ENCODE peak calls at places on chromosomes 16 and 17, in five cellular contexts. D, P, F, H and L are unnamed samples.

GRCh38 chr17:48546924-48547838 is 2.3 kb upstream of the HOXB2 start:
- DNase-seq in D (no peak), P (peak), F (no peak), H (no peak), L (no peak)

GRCh38 chr17:36665417-36665816 is 64.0 kb downstream of the MRM1 start:
- DNase-seq in D (no peak), P (no peak), F (no peak), H (no peak), L (peak)

GRCh38 chr17:37405955-37406634 is 541 bp downstream of the ACACA start:
- DNase-seq in D (peak), P (no peak), F (no peak), H (no peak), L (no peak)

GRCh38 chr17:28563475-28563874 is 7.8 kb downstream of the PIGS start:
- DNase-seq in D (no peak), P (no peak), F (no peak), H (no peak), L (no peak)

GRCh38 chr17:35254107-35254802 is 11.4 kb downstream of the SLFN5 start:
- DNase-seq in D (no peak), P (no peak), F (no peak), H (peak), L (peak)

GRCh38 chr17:70563301-70563820 is 394.0 kb downstream of the KCNJ2 start:
- DNase-seq in D (no peak), P (peak), F (no peak), H (no peak), L (no peak)

GRCh38 chr16:1134776-1135458 is 18.0 kb upstream of the CACNA1H start:
- DNase-seq in D (no peak), P (no peak), F (no peak), H (no peak), L (no peak)

GRCh38 chr17:78537217-78537860 is 39.9 kb downstream of the DNAH17 start:
- DNase-seq in D (no peak), P (no peak), F (no peak), H (no peak), L (peak)

GRCh38 chr17:75073618-75074047 is 14.1 kb upstream of the SLC16A5 start:
- DNase-seq in D (no peak), P (no peak), F (no peak), H (no peak), L (no peak)

GRCh38 chr17:42673266-42673884 is 3.4 kb downstream of the PLEKHH3 start:
- DNase-seq in D (no peak), P (no peak), F (no peak), H (no peak), L (no peak)

GRCh38 chr16:75011634-75012307 is 12.9 kb downstream of the ZNRF1 start:
- DNase-seq in D (no peak), P (no peak), F (peak), H (peak), L (no peak)

GRCh38 chr17:36608794-36609497 is 7.6 kb downstream of the MRM1 start:
- DNase-seq in D (no peak), P (no peak), F (no peak), H (no peak), L (peak)

GRCh38 chr17:27613425-27613824 is 17.6 kb upstream of the LGALS9 start:
- DNase-seq in D (no peak), P (no peak), F (no peak), H (no peak), L (no peak)

GRCh38 chr17:67053438-67054000 is 9.2 kb downstream of the CACNG1 start:
- DNase-seq in D (no peak), P (no peak), F (no peak), H (no peak), L (peak)

GRCh38 chr16:49464877-49465504 is 91.4 kb downstream of the C16orf78 start:
- DNase-seq in D (no peak), P (no peak), F (no peak), H (no peak), L (peak)

GRCh38 chr17:36553459-36553858 is 8.7 kb downstream of the GGNBP2 start:
- DNase-seq in D (no peak), P (no peak), F (no peak), H (no peak), L (no peak)

GRCh38 chr17:19254651-19255050 is 17.5 kb downstream of the EPN2 start:
- DNase-seq in D (no peak), P (no peak), F (no peak), H (no peak), L (no peak)

GRCh38 chr17:49570540-49571242 is 5.0 kb upstream of the NXPH3 start:
- DNase-seq in D (no peak), P (no peak), F (no peak), H (no peak), L (no peak)

GRCh38 chr16:19113577-19114358 is at the start of gene ITPRIPL2:
- DNase-seq in D (no peak), P (peak), F (no peak), H (peak), L (peak)

GRCh38 chr17:17839792-17840707 is 3.3 kb upstream of the SREBF1 start:
- DNase-seq in D (peak), P (peak), F (peak), H (peak), L (peak)